ENCODE peak calls at places on chromosome 12, in four cellular contexts. O, N, Z and X are unnamed samples.

GRCh38 chr12:56468216-56469006 is at the start of gene SPRYD4:
- DNase-seq in O (peak), N (peak), Z (peak), X (peak)

GRCh38 chr12:113208041-113208934 is 13.0 kb upstream of the TPCN1 start:
- DNase-seq in O (peak), N (no peak), Z (peak), X (peak)

GRCh38 chr12:62435337-62436163 is 31.1 kb upstream of the MON2 start:
- DNase-seq in O (peak), N (peak), Z (peak), X (peak)

GRCh38 chr12:132385923-132386751 is 56.7 kb upstream of the GALNT9 start:
- DNase-seq in O (no peak), N (no peak), Z (no peak), X (no peak)

GRCh38 chr12:132186857-132187620 is 42.8 kb downstream of the NOC4L start:
- DNase-seq in O (no peak), N (no peak), Z (no peak), X (peak)

GRCh38 chr12:16526693-16527092 is 79.3 kb downstream of the LMO3 start:
- DNase-seq in O (peak), N (no peak), Z (no peak), X (no peak)

GRCh38 chr12:106901276-106901675 is 54.4 kb upstream of the TMEM263 start:
- DNase-seq in O (no peak), N (no peak), Z (no peak), X (no peak)

GRCh38 chr12:63018273-63018672 is 83.3 kb upstream of the PPM1H start:
- DNase-seq in O (no peak), N (no peak), Z (no peak), X (no peak)

GRCh38 chr12:95963104-95963503 is 20.0 kb downstream of the AMDHD1 start:
- DNase-seq in O (no peak), N (no peak), Z (no peak), X (no peak)

GRCh38 chr12:6207254-6207942 is 7.2 kb downstream of the CD9 start:
- DNase-seq in O (no peak), N (no peak), Z (no peak), X (no peak)

GRCh38 chr12:120231316-120232011 is 30.6 kb upstream of the RPLP0 start:
- DNase-seq in O (peak), N (no peak), Z (no peak), X (peak)
- TF ChIP-seq CTCF in O (peak), N (no peak), Z (no peak), X (peak)

GRCh38 chr12:33876618-33877017 is 145.7 kb upstream of the ALG10 start:
- DNase-seq in O (no peak), N (no peak), Z (no peak), X (no peak)
- TF ChIP-seq CTCF in O (no peak), N (peak), Z (no peak), X (no peak)

DNA sequence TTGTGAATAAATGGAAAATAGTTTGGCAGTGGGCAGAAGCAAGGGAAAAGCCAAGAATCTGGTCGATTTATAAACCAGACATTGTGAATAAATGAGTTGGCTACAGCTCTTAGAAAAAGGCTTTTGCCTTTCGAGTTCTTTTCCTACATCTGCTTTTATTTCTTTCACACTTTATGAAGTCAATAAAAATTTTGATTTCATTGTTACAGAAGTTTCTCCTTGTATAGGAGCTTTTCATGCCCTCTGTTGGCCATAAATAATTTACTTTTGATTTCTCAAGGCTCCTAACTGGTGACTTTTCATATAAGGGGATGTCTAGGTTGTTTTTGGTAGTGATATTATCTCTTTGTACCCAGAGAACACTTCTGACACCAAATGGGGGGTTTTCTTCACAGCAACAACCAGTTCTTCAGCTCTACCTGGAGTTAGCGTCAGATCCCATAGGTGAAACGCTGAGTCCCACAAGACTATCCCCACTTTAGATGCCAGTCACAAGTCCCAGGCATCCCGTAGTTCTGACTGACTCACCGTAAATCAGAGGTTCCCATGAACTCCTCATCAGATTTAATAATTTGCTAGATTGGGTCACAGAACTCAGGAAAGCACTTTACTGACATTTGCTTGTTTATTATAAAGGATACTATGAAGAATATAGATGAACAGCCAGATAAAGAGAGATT is 136.4 kb upstream of the DNM1L start:
- DNase-seq in O (no peak), N (no peak), Z (no peak), X (no peak)
- TF ChIP-seq CTCF in O (no peak), N (no peak), Z (no peak), X (no peak)

GRCh38 chr12:124039276-124039675 is 66.3 kb downstream of the ZNF664 start:
- DNase-seq in O (no peak), N (no peak), Z (no peak), X (no peak)

GRCh38 chr12:124037341-124037740 is 64.3 kb downstream of the ZNF664 start:
- DNase-seq in O (no peak), N (no peak), Z (no peak), X (no peak)

GRCh38 chr12:124041907-124042306 is 68.9 kb downstream of the ZNF664 start:
- DNase-seq in O (no peak), N (no peak), Z (no peak), X (no peak)

GRCh38 chr12:124040737-124041136 is 67.7 kb downstream of the ZNF664 start:
- DNase-seq in O (no peak), N (no peak), Z (no peak), X (no peak)

DNA sequence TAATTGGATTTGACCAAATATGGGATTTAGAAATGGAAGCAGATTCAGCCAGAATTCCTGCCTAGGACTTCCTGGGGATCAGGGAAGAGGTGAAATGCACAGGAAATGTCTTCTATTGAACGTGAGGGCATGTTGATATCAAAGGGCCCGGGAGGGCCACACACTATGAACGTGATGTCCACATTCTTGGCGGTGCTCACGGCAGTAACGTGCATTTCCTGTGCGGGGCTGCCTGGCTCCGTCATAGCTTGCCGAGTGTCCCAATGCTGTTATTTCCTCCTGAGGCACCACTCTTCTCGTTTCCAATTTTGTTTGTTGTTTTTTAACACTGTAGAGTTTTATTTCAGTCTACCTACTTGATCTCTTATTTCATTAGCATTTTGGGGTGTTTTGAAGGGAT is 67.3 kb downstream of the ZNF664 start:
- DNase-seq in O (peak), N (no peak), Z (no peak), X (no peak)
- TF ChIP-seq CTCF in O (no peak), N (no peak), Z (no peak), X (no peak)

GRCh38 chr12:53452159-53453077 is 516 bp downstream of the PCBP2 start:
- DNase-seq in O (peak), N (peak), Z (peak), X (peak)
- TF ChIP-seq CTCF in O (no peak), N (peak), Z (peak), X (peak)

DNA sequence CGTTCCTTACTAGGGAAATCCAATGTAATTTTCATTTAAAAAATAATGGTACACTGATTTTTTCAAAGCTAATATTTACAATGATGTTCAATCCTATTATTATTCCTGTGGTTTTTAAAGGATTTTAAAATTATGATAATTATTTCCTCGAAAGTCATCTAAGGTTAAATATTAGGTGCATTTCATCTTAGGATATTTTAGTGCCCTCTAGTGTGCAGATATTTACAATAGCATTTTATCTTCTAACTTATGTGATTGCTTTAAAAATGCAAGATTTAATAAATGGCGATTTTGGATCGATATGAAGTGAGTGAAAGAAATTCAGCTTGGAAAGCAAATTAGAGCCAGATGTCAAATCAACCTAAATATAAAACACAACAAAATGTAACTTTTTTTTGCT is 293.5 kb downstream of the SLC6A15 start:
- DNase-seq in O (no peak), N (no peak), Z (no peak), X (no peak)
- TF ChIP-seq CTCF in O (no peak), N (peak), Z (no peak), X (no peak)

GRCh38 chr12:124568431-124569374 is 1.3 kb upstream of the NCOR2 start:
- DNase-seq in O (peak), N (no peak), Z (peak), X (peak)
- TF ChIP-seq CTCF in O (peak), N (no peak), Z (peak), X (no peak)

DNA sequence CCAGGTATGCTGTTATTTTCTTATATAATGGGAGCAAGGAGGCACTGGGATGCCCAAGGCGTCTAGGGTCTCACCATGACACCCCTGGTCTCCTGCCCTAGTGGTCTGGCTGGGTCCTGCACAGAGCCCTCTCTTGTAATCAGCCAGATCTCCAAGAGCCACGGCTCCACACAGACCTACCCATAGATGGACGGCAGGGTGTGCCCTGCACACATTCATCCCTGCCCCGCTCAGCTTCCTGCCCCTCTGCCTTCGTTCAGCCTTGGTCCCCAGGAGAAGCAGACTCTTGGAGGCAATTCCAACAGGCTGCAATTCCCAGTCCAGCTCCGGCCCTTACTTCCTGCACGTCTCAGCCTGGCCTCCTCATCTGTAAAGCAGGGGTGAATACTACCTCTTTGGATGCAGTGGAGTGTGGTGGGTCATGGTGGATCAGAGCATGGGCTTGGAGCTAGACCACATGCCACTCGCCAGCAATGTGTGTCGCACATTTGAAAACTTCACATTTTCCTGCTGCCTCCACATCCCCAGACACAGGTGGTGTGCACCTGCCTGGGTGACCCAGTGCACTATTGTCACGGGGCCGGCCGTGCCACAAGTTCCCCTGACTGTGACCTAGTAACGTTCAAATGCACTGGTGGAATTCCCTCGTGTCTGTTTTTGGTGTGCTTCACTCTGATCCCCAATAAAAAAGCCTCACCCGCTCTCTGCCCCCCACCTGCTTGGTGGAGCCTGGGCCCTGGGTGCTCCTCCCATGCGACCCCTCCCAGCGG is 171.1 kb upstream of the PRMT8 start:
- DNase-seq in O (no peak), N (no peak), Z (no peak), X (no peak)
- TF ChIP-seq CTCF in O (no peak), N (peak), Z (no peak), X (no peak)

GRCh38 chr12:65568517-65568916 is 255.8 kb upstream of the HMGA2 start:
- DNase-seq in O (no peak), N (no peak), Z (no peak), X (no peak)
- TF ChIP-seq CTCF in O (no peak), N (no peak), Z (no peak), X (no peak)